ENCODE peak calls at places on chromosome 3, in five cellular contexts. A, E, W, M and U are unnamed samples.
A peak's percentile ranks its signal among the peaks of the same experiment; 100 is the strongest.

GRCh38 chr3:196563721-196564225 is 4.6 kb downstream of the WDR53 start:
- DNase-seq in A (no peak), E (peak; percentile 25), W (peak; percentile 31), M (peak; percentile 34), U (no peak)

GRCh38 chr3:14762701-14763100 is 56.1 kb upstream of the FGD5 start:
- DNase-seq in A (no peak), E (no peak), W (no peak), M (no peak), U (no peak)

GRCh38 chr3:157176108-157176507 is 16.2 kb upstream of the CCNL1 start:
- DNase-seq in A (no peak), E (no peak), W (no peak), M (peak; percentile 54), U (no peak)

GRCh38 chr3:33299395-33300081 is 22.3 kb downstream of the FBXL2 start:
- DNase-seq in A (no peak), E (no peak), W (no peak), M (peak; percentile 76), U (no peak)

GRCh38 chr3:11455977-11456376 is 183.8 kb downstream of the ATG7 start:
- DNase-seq in A (no peak), E (no peak), W (no peak), M (peak; percentile 94), U (no peak)

GRCh38 chr3:4908769-4909156 is 70.5 kb upstream of the BHLHE40 start:
- DNase-seq in A (no peak), E (no peak), W (no peak), M (no peak), U (no peak)

GRCh38 chr3:54309601-54310000 is 187.2 kb downstream of the CACNA2D3 start:
- DNase-seq in A (peak; percentile 20), E (no peak), W (no peak), M (no peak), U (no peak)

GRCh38 chr3:177665122-177665808 is 468.0 kb upstream of the TBL1XR1 start:
- DNase-seq in A (no peak), E (no peak), W (no peak), M (peak; percentile 80), U (no peak)

GRCh38 chr3:71546781-71547180 is 36.7 kb downstream of the FOXP1 start:
- DNase-seq in A (no peak), E (no peak), W (no peak), M (no peak), U (no peak)
- TF ChIP-seq CTCF in A (no peak), E (no peak), W (no peak), M (no peak), U (no peak)

GRCh38 chr3:57682284-57682683 is 10.6 kb downstream of the DENND6A start:
- DNase-seq in A (no peak), E (no peak), W (no peak), M (peak; percentile 53), U (no peak)
- TF ChIP-seq CTCF in A (no peak), E (no peak), W (no peak), M (peak; percentile 40), U (no peak)

GRCh38 chr3:30130391-30130790 is 476.0 kb upstream of the TGFBR2 start:
- DNase-seq in A (no peak), E (no peak), W (no peak), M (no peak), U (no peak)
- TF ChIP-seq CTCF in A (no peak), E (no peak), W (no peak), M (no peak), U (no peak)

DNA sequence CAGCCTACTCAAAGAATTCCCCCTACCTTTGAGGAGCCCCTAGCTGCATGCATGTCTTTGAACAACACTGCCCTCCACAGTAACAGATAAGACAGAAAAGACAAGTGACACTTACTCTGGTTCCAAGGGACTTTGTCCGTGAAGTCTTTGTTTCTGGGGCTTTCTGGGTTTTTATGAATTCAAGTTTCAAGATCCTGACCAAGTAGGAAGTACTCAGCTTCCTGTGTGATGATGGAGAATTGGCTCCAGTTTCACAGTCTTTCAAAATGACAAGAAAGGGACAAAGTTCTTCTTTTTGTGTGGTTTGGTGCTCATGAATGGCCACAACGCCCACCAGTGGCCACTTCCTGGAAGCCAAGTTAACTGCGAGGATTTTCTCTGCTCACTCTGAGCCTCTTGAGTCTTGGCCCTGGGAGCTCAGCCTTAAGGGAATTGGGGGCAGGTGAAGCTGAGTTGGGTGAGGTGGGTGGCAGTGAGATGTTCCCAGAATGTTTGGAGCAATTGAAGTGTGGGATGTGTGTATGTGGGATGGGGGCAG is at the start of gene CCR1:
- DNase-seq in A (no peak), E (no peak), W (no peak), M (peak; percentile 10), U (no peak)
- TF ChIP-seq CTCF in A (peak; percentile 55), E (peak; percentile 73), W (peak; percentile 64), M (peak; percentile 35), U (no peak)

DNA sequence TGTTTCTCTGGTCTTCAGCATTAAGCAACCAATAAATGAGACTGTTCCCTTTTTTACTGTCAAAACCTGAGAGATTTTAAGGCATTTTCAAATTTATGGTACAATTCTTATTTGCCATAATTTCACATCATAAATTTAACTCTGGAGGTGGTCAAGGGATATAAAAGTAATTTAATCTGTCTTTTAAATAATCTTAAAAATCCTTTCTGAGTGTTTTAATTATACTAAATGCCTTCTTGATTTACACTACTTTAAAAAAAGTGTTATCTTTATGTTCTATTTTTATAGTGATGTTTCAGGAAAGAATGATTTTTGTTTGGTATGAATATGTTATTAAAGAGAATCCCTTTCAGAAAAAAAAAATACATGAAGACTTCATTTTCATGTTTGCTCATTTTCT is 10.0 kb downstream of the PCOLCE2 start:
- DNase-seq in A (no peak), E (no peak), W (no peak), M (no peak), U (no peak)
- TF ChIP-seq CTCF in A (no peak), E (no peak), W (no peak), M (no peak), U (no peak)

DNA sequence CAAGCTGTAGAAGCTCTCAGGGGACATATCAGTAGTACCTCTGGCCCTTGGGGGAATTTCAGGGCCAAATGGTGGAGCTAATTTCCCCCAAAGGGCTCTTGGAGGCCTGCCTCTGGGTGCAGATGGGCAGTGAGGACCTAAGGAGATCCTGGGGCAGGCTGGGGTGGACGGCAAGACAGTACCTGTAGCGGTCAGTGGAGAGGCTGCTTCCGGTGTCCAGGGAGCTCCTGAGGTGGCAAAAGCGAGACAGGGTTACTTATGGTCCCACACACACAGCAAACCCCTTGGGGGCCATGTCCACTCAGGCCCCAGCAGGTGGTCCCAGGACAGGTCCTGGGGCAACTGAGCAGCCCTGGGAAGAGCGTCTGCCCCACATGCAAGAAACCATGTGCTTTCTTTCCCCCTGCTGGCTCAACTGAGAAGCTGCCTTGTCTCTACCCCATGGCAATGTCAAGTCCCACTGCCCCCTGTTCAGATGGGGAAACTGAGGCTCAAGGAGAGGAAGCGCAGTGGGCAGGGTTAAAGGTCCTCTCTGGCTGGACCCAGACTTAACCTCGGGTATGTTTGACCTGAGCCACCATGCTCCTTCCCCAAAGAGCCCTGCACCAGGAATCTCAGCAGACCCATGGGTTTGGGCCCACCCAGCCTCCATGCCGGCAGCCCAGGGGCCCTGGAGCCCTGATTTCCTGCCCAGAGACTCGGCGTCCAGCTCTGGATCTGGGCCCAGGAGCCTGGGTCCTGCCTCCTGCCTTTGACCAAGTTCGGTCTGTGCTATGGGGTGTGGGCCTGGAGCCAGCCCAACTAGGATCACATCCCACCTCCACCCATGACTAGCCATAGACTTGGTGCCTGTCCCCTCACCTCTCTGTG is 25.7 kb downstream of the IQSEC1 start:
- DNase-seq in A (no peak), E (no peak), W (no peak), M (no peak), U (no peak)
- TF ChIP-seq CTCF in A (peak; percentile 51), E (peak; percentile 44), W (peak; percentile 33), M (no peak), U (no peak)

DNA sequence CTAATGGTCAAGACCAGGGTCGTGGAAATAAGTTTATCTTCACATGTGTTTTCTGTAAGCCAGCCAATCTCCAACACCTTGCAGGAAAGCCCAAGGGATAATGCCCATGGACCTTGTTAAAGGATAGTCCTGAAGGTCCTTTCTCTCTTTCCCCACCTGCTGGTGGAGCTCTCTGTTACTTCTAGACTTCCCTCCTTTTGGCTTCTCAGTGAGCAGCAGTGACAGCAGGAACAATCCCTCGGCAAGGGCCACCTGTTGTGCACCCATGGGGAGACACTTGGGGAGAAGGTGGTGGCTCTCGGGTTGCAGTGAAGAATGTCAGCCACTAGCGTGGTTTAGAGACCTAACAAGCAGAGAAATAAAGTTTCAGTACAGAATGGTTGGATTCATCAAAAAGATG is 84.0 kb upstream of the OSBPL11 start:
- DNase-seq in A (peak; percentile 36), E (no peak), W (no peak), M (no peak), U (no peak)
- TF ChIP-seq CTCF in A (peak; percentile 36), E (peak; percentile 16), W (no peak), M (no peak), U (no peak)

DNA sequence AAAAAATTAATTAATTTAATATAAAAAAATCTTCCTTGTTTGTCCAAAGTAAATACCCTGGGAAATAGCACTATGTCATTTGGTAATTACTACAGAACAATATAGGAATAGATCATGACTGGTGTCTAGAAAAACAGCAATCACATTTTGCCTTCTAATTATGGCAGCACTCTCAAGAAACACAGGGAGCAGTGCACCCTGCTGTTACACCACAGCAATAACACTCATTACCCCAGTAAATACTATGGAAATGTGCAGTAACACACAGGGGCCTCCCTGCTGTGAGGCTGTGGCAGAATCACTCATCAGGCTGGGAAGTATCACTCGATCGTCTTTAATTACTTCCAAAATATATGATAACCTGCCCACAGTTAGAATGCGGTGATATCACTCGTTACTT is 646.0 kb downstream of the TUSC7 start:
- DNase-seq in A (peak; percentile 26), E (peak; percentile 4), W (no peak), M (peak; percentile 22), U (no peak)
- TF ChIP-seq CTCF in A (peak; percentile 58), E (no peak), W (peak; percentile 19), M (peak; percentile 44), U (no peak)

DNA sequence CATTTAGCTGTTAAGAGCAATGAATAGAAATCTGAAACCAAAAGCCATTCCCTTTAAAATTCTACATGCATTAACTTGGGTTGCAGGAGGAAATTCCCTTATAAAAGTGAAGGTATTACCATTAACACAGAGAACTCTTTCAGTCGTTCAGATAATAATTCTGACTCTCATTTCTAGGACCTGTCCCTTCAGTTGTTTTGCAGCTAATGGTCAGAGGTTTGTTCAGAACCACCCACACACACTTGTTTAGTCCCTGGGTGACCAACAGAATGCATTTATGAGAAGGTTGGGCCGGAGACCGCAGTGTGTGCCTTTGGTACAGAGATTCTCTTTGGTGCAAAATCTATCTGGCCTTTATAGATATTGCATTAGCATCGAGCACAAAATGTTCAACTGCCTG is 492.5 kb downstream of the NLGN1 start:
- DNase-seq in A (no peak), E (no peak), W (no peak), M (no peak), U (no peak)
- TF ChIP-seq CTCF in A (no peak), E (no peak), W (no peak), M (no peak), U (no peak)